ENCODE peak calls at places on chromosome 6, in ten cellular contexts. S is HEK293T, Y is iris pigment epithelial cell, N is nephron progenitor cell, Q is NCI-H524 treated with DMSO at 0.1 percent for 48 hours, Z is OCI-LY7, D is NCI-H1436, K is GM13976, W is uterus, O is sigmoid colon. P is an unnamed sample.
A peak's percentile ranks its signal among the peaks of the same experiment; 100 is the strongest.

GRCh38 chr6:151384151-151384550 is 7.2 kb downstream of the ZBTB2 start:
- DNase-seq in O (no peak), Y (no peak), S (no peak), Q (no peak), D (no peak), N (no peak), K (no peak), W (no peak), Z (no peak), P (no peak)

GRCh38 chr6:122553697-122554096 is 56.5 kb upstream of the PKIB start:
- DNase-seq in K (no peak), O (no peak), Z (no peak), Q (peak; percentile 72), W (no peak), S (no peak), N (no peak), D (no peak), Y (no peak), P (no peak)

GRCh38 chr6:85015396-85015990 is 251.1 kb upstream of the TBX18 start:
- DNase-seq in O (no peak), D (peak; percentile 0), Z (no peak), N (peak; percentile 70), K (no peak), S (peak; percentile 76), W (no peak), Q (no peak), Y (peak; percentile 73), P (peak; percentile 85)

GRCh38 chr6:83514877-83515466 is 2.6 kb downstream of the PRSS35 start:
- DNase-seq in D (peak; percentile 17), Z (peak; percentile 50), K (peak; percentile 59), Y (peak; percentile 78), W (peak; percentile 24), N (peak; percentile 34), S (peak; percentile 40), Q (no peak), O (no peak), P (no peak)

GRCh38 chr6:153024401-153025017 is 22.0 kb upstream of the MTRF1L start:
- DNase-seq in Q (peak; percentile 18), O (no peak), Z (peak; percentile 78), D (peak; percentile 40), Y (peak; percentile 65), W (peak; percentile 30), K (peak; percentile 56), N (peak; percentile 43), S (peak; percentile 70), P (no peak)

GRCh38 chr6:155389130-155389529 is 66.5 kb downstream of the NOX3 start:
- DNase-seq in Y (peak; percentile 77), Q (no peak), W (no peak), D (no peak), K (no peak), Z (no peak), N (no peak), S (no peak), O (no peak), P (no peak)

GRCh38 chr6:9380568-9380967 is 945.2 kb upstream of the SLC35B3 start:
- DNase-seq in K (no peak), D (no peak), S (no peak), Q (no peak), Y (no peak), N (no peak), W (no peak), Z (no peak), O (no peak), P (no peak)

GRCh38 chr6:26743157-26743821 is 83.7 kb upstream of the ZNF322 start:
- DNase-seq in S (peak; percentile 50), K (peak; percentile 11), Y (peak; percentile 82), Q (no peak), O (no peak), Z (no peak), N (peak; percentile 55), W (no peak), D (no peak), P (no peak)

GRCh38 chr6:30719356-30719755 is 796 bp upstream of the TUBB start:
- DNase-seq in W (no peak), Q (no peak), S (no peak), N (no peak), Z (peak; percentile 69), K (no peak), O (no peak), D (no peak), Y (peak; percentile 25), P (no peak)

GRCh38 chr6:35804996-35805736 is at the start of gene LHFPL5:
- DNase-seq in Z (peak; percentile 19), D (peak; percentile 60), N (peak; percentile 93), Y (no peak), O (no peak), W (no peak), K (peak; percentile 91), S (peak; percentile 92), Q (no peak), P (peak; percentile 80)

GRCh38 chr6:113690255-113690956 is 166.7 kb upstream of the MARCKS start:
- DNase-seq in N (no peak), W (no peak), Y (peak; percentile 96), K (peak; percentile 25), D (no peak), Z (no peak), S (no peak), Q (no peak), O (no peak), P (no peak)

GRCh38 chr6:10404799-10405524 is 9.9 kb downstream of the TFAP2A start:
- DNase-seq in Z (no peak), Q (no peak), K (no peak), D (no peak), S (no peak), W (no peak), O (no peak), Y (no peak), N (no peak), P (no peak)

GRCh38 chr6:11064836-11065235 is 20.7 kb upstream of the ELOVL2 start:
- DNase-seq in D (no peak), Y (peak; percentile 21), S (no peak), Q (peak; percentile 21), W (no peak), Z (no peak), K (no peak), O (no peak), N (no peak), P (no peak)

GRCh38 chr6:113758725-113759576 is 98.2 kb upstream of the MARCKS start:
- DNase-seq in Q (no peak), D (no peak), N (no peak), S (no peak), O (no peak), K (no peak), Y (peak; percentile 53), W (no peak), Z (no peak), P (no peak)

GRCh38 chr6:69601132-69601531 is 195.7 kb downstream of the LMBRD1 start:
- DNase-seq in D (no peak), Q (no peak), Y (no peak), Z (no peak), N (no peak), S (no peak), O (no peak), W (no peak), K (no peak), P (no peak)

GRCh38 chr6:139161169-139161568 is 26.3 kb downstream of the HECA start:
- DNase-seq in N (no peak), Q (no peak), S (no peak), Z (no peak), Y (peak; percentile 27), K (no peak), D (no peak), W (no peak), O (no peak), P (no peak)

GRCh38 chr6:106446287-106446885 is 85.9 kb downstream of the CRYBG1 start:
- DNase-seq in Q (no peak), O (no peak), W (no peak), Y (no peak), D (no peak), N (no peak), S (no peak), Z (peak; percentile 62), K (peak; percentile 23), P (no peak)

GRCh38 chr6:140252099-140252498 is 877.7 kb upstream of the CITED2 start:
- DNase-seq in O (no peak), W (no peak), Q (no peak), K (no peak), Z (no peak), S (no peak), Y (peak; percentile 30), N (no peak), D (no peak), P (no peak)

GRCh38 chr6:102488729-102489128 is 1095.2 kb downstream of the GRIK2 start:
- DNase-seq in Q (no peak), W (no peak), Y (peak; percentile 6), S (no peak), K (no peak), O (no peak), N (no peak), D (no peak), Z (no peak), P (no peak)

GRCh38 chr6:82783587-82784253 is 281.9 kb downstream of the UBE3D start:
- DNase-seq in W (no peak), S (peak; percentile 55), Q (no peak), Y (no peak), O (no peak), Z (no peak), N (peak; percentile 5), K (no peak), D (peak; percentile 51), P (no peak)

GRCh38 chr6:43937236-43938177 is 167.5 kb downstream of the VEGFA start:
- DNase-seq in N (no peak), D (no peak), S (no peak), Q (no peak), Z (no peak), O (peak; percentile 46), K (no peak), W (peak; percentile 18), Y (no peak), P (no peak)

GRCh38 chr6:81562169-81562568 is 190.3 kb downstream of the TENT5A start:
- DNase-seq in Y (peak; percentile 91), O (no peak), Z (no peak), Q (no peak), N (no peak), S (peak; percentile 8), W (peak; percentile 30), K (no peak), D (no peak), P (no peak)

GRCh38 chr6:138645976-138646640 is 127.5 kb upstream of the CCDC28A start:
- DNase-seq in K (no peak), W (no peak), Y (peak; percentile 75), Z (no peak), D (no peak), Q (no peak), N (no peak), O (no peak), S (no peak), P (no peak)

GRCh38 chr6:116328528-116328903 is 42.2 kb upstream of the DSE start:
- DNase-seq in N (no peak), O (no peak), K (no peak), S (no peak), Y (peak; percentile 53), W (no peak), D (no peak), Q (no peak), Z (no peak), P (no peak)